ENCODE peak calls at places on chromosomes 7 and 10, in seven cellular contexts. One of them, this sample, is unnamed.

GRCh38 chr7:38105874-38106483 is 72.1 kb upstream of the STARD3NL start:
- DNase-seq in HFF-Myc: peak
- DNase-seq in lower lobe of right lung: no peak
- DNase-seq in fibroblast of villous mesenchyme: peak
- DNase-seq in BJ: no peak
- DNase-seq in osteoblast: no peak
- DNase-seq in CD8-positive, alpha-beta T cell: no peak
- DNase-seq in this sample: no peak

GRCh38 chr10:43855667-43856210 is 207.1 kb upstream of the ZNF32 start:
- DNase-seq in HFF-Myc: no peak
- DNase-seq in lower lobe of right lung: no peak
- DNase-seq in fibroblast of villous mesenchyme: peak
- DNase-seq in BJ: no peak
- DNase-seq in osteoblast: no peak
- DNase-seq in CD8-positive, alpha-beta T cell: peak
- DNase-seq in this sample: no peak

GRCh38 chr10:78215645-78216044 is 182.0 kb downstream of the RPS24 start:
- DNase-seq in HFF-Myc: no peak
- DNase-seq in lower lobe of right lung: no peak
- DNase-seq in fibroblast of villous mesenchyme: peak
- DNase-seq in BJ: peak
- DNase-seq in osteoblast: peak
- DNase-seq in CD8-positive, alpha-beta T cell: no peak
- DNase-seq in this sample: no peak

GRCh38 chr7:66306243-66306642 is 101.1 kb downstream of the TPST1 start:
- DNase-seq in HFF-Myc: no peak
- DNase-seq in lower lobe of right lung: no peak
- DNase-seq in fibroblast of villous mesenchyme: no peak
- DNase-seq in BJ: no peak
- DNase-seq in osteoblast: no peak
- DNase-seq in CD8-positive, alpha-beta T cell: no peak
- DNase-seq in this sample: no peak

GRCh38 chr7:150778014-150778737 is 22.0 kb downstream of the TMEM176B start:
- DNase-seq in HFF-Myc: no peak
- DNase-seq in lower lobe of right lung: no peak
- DNase-seq in fibroblast of villous mesenchyme: no peak
- DNase-seq in BJ: no peak
- DNase-seq in osteoblast: no peak
- DNase-seq in CD8-positive, alpha-beta T cell: no peak
- DNase-seq in this sample: no peak

GRCh38 chr10:15245530-15245929 is 77.0 kb upstream of the NMT2 start:
- DNase-seq in HFF-Myc: no peak
- DNase-seq in lower lobe of right lung: no peak
- DNase-seq in fibroblast of villous mesenchyme: peak
- DNase-seq in BJ: no peak
- DNase-seq in osteoblast: no peak
- DNase-seq in CD8-positive, alpha-beta T cell: peak
- DNase-seq in this sample: no peak

GRCh38 chr7:70791341-70791740 is 340.6 kb upstream of the GALNT17 start:
- DNase-seq in HFF-Myc: no peak
- DNase-seq in lower lobe of right lung: no peak
- DNase-seq in fibroblast of villous mesenchyme: no peak
- DNase-seq in BJ: no peak
- DNase-seq in osteoblast: no peak
- DNase-seq in CD8-positive, alpha-beta T cell: no peak
- DNase-seq in this sample: no peak

GRCh38 chr7:116740758-116741462 is 68.9 kb downstream of the MET start:
- DNase-seq in HFF-Myc: no peak
- DNase-seq in lower lobe of right lung: no peak
- DNase-seq in fibroblast of villous mesenchyme: no peak
- DNase-seq in BJ: no peak
- DNase-seq in osteoblast: no peak
- DNase-seq in CD8-positive, alpha-beta T cell: no peak
- DNase-seq in this sample: no peak

GRCh38 chr10:63829573-63830149 is 308.5 kb downstream of the REEP3 start:
- DNase-seq in HFF-Myc: no peak
- DNase-seq in lower lobe of right lung: no peak
- DNase-seq in fibroblast of villous mesenchyme: no peak
- DNase-seq in BJ: no peak
- DNase-seq in osteoblast: no peak
- DNase-seq in CD8-positive, alpha-beta T cell: no peak
- DNase-seq in this sample: no peak

GRCh38 chr10:29563420-29564035 is 71.2 kb downstream of the SVIL start:
- DNase-seq in HFF-Myc: no peak
- DNase-seq in lower lobe of right lung: no peak
- DNase-seq in fibroblast of villous mesenchyme: no peak
- DNase-seq in BJ: no peak
- DNase-seq in osteoblast: no peak
- DNase-seq in CD8-positive, alpha-beta T cell: no peak
- DNase-seq in this sample: no peak

GRCh38 chr7:2936301-2936700 is 92.2 kb upstream of the GNA12 start:
- DNase-seq in HFF-Myc: no peak
- DNase-seq in lower lobe of right lung: peak
- DNase-seq in fibroblast of villous mesenchyme: no peak
- DNase-seq in BJ: no peak
- DNase-seq in osteoblast: no peak
- DNase-seq in CD8-positive, alpha-beta T cell: no peak
- DNase-seq in this sample: no peak

GRCh38 chr10:71090330-71090729 is 122.0 kb upstream of the UNC5B start:
- DNase-seq in HFF-Myc: no peak
- DNase-seq in lower lobe of right lung: no peak
- DNase-seq in fibroblast of villous mesenchyme: no peak
- DNase-seq in BJ: no peak
- DNase-seq in osteoblast: no peak
- DNase-seq in CD8-positive, alpha-beta T cell: peak
- DNase-seq in this sample: no peak

GRCh38 chr10:97134202-97134601 is 51.6 kb downstream of the SLIT1 start:
- DNase-seq in HFF-Myc: no peak
- DNase-seq in lower lobe of right lung: no peak
- DNase-seq in fibroblast of villous mesenchyme: no peak
- DNase-seq in BJ: no peak
- DNase-seq in osteoblast: no peak
- DNase-seq in CD8-positive, alpha-beta T cell: no peak
- DNase-seq in this sample: no peak

GRCh38 chr7:114943530-114943929 is 21.6 kb downstream of the MDFIC start:
- DNase-seq in HFF-Myc: no peak
- DNase-seq in lower lobe of right lung: no peak
- DNase-seq in fibroblast of villous mesenchyme: no peak
- DNase-seq in BJ: no peak
- DNase-seq in osteoblast: peak
- DNase-seq in CD8-positive, alpha-beta T cell: no peak
- DNase-seq in this sample: no peak

GRCh38 chr10:580796-581195 is 108.7 kb downstream of the DIP2C start:
- DNase-seq in HFF-Myc: peak
- DNase-seq in lower lobe of right lung: no peak
- DNase-seq in fibroblast of villous mesenchyme: peak
- DNase-seq in BJ: peak
- DNase-seq in osteoblast: peak
- DNase-seq in CD8-positive, alpha-beta T cell: no peak
- DNase-seq in this sample: no peak

GRCh38 chr7:135178364-135178763 is 7.9 kb upstream of the CYREN start:
- DNase-seq in HFF-Myc: no peak
- DNase-seq in lower lobe of right lung: no peak
- DNase-seq in fibroblast of villous mesenchyme: no peak
- DNase-seq in BJ: no peak
- DNase-seq in osteoblast: no peak
- DNase-seq in CD8-positive, alpha-beta T cell: no peak
- DNase-seq in this sample: no peak

GRCh38 chr10:131149111-131149510 is 162.4 kb downstream of the TCERG1L start:
- DNase-seq in HFF-Myc: no peak
- DNase-seq in lower lobe of right lung: peak
- DNase-seq in fibroblast of villous mesenchyme: no peak
- DNase-seq in BJ: no peak
- DNase-seq in osteoblast: no peak
- DNase-seq in CD8-positive, alpha-beta T cell: no peak
- DNase-seq in this sample: no peak

GRCh38 chr7:113875224-113875623 is 43.6 kb downstream of the PPP1R3A start:
- DNase-seq in HFF-Myc: no peak
- DNase-seq in lower lobe of right lung: no peak
- DNase-seq in fibroblast of villous mesenchyme: no peak
- DNase-seq in BJ: no peak
- DNase-seq in osteoblast: no peak
- DNase-seq in CD8-positive, alpha-beta T cell: no peak
- DNase-seq in this sample: no peak

GRCh38 chr10:77120012-77120411 is 517.6 kb downstream of the KCNMA1 start:
- DNase-seq in HFF-Myc: no peak
- DNase-seq in lower lobe of right lung: no peak
- DNase-seq in fibroblast of villous mesenchyme: no peak
- DNase-seq in BJ: no peak
- DNase-seq in osteoblast: no peak
- DNase-seq in CD8-positive, alpha-beta T cell: no peak
- DNase-seq in this sample: no peak

GRCh38 chr10:19966751-19967150 is 150.5 kb downstream of the PLXDC2 start:
- DNase-seq in HFF-Myc: no peak
- DNase-seq in lower lobe of right lung: no peak
- DNase-seq in fibroblast of villous mesenchyme: peak
- DNase-seq in BJ: no peak
- DNase-seq in osteoblast: no peak
- DNase-seq in CD8-positive, alpha-beta T cell: no peak
- DNase-seq in this sample: no peak

GRCh38 chr10:125721035-125721434 is 1.5 kb downstream of the EDRF1 start:
- DNase-seq in HFF-Myc: no peak
- DNase-seq in lower lobe of right lung: no peak
- DNase-seq in fibroblast of villous mesenchyme: no peak
- DNase-seq in BJ: no peak
- DNase-seq in osteoblast: no peak
- DNase-seq in CD8-positive, alpha-beta T cell: no peak
- DNase-seq in this sample: no peak

GRCh38 chr7:155000795-155001194 is 2.1 kb downstream of the PAXIP1 start:
- DNase-seq in HFF-Myc: no peak
- DNase-seq in lower lobe of right lung: no peak
- DNase-seq in fibroblast of villous mesenchyme: no peak
- DNase-seq in BJ: no peak
- DNase-seq in osteoblast: no peak
- DNase-seq in CD8-positive, alpha-beta T cell: no peak
- DNase-seq in this sample: no peak

GRCh38 chr10:127890935-127891334 is 1.8 kb downstream of the CLRN3 start:
- DNase-seq in HFF-Myc: no peak
- DNase-seq in lower lobe of right lung: no peak
- DNase-seq in fibroblast of villous mesenchyme: no peak
- DNase-seq in BJ: no peak
- DNase-seq in osteoblast: no peak
- DNase-seq in CD8-positive, alpha-beta T cell: no peak
- DNase-seq in this sample: no peak

GRCh38 chr10:121988361-121989324 is at the start of gene TACC2:
- DNase-seq in HFF-Myc: no peak
- DNase-seq in lower lobe of right lung: peak
- DNase-seq in fibroblast of villous mesenchyme: no peak
- DNase-seq in BJ: no peak
- DNase-seq in osteoblast: no peak
- DNase-seq in CD8-positive, alpha-beta T cell: no peak
- DNase-seq in this sample: no peak

GRCh38 chr10:91589656-91590035 is 43.2 kb downstream of the PPP1R3C start:
- DNase-seq in HFF-Myc: no peak
- DNase-seq in lower lobe of right lung: no peak
- DNase-seq in fibroblast of villous mesenchyme: no peak
- DNase-seq in BJ: no peak
- DNase-seq in osteoblast: no peak
- DNase-seq in CD8-positive, alpha-beta T cell: no peak
- DNase-seq in this sample: no peak
- TF ChIP-seq CTCF in HFF-Myc: no peak
- TF ChIP-seq CTCF in lower lobe of right lung: no peak
- TF ChIP-seq CTCF in fibroblast of villous mesenchyme: no peak
- TF ChIP-seq CTCF in BJ: no peak
- TF ChIP-seq CTCF in osteoblast: no peak
- TF ChIP-seq CTCF in CD8-positive, alpha-beta T cell: no peak
- TF ChIP-seq CTCF in this sample: no peak

DNA sequence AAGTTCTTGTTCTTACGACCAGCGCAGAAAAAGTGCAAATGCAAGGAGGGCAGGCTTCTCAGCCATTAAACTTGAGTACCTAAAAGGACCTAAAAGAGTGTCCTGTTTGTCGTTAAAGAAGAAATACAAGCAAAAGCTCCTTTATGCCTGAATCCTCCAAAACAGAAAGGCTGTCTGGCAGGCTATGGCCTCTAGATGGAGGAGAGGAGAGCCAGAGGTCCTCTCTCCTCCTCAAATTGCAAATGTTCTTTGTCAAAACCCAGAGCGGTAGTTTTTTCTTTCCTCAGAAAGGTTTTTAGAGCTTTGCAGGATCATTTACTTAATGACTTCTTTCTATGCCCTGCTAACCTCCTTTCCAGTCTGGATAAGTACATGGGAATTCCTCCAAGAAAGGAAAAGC is 1.9 kb upstream of the SORCS1 start:
- DNase-seq in HFF-Myc: no peak
- DNase-seq in lower lobe of right lung: no peak
- DNase-seq in fibroblast of villous mesenchyme: no peak
- DNase-seq in BJ: no peak
- DNase-seq in osteoblast: no peak
- DNase-seq in CD8-positive, alpha-beta T cell: no peak
- DNase-seq in this sample: no peak
- TF ChIP-seq CTCF in HFF-Myc: no peak
- TF ChIP-seq CTCF in lower lobe of right lung: no peak
- TF ChIP-seq CTCF in fibroblast of villous mesenchyme: no peak
- TF ChIP-seq CTCF in BJ: no peak
- TF ChIP-seq CTCF in osteoblast: no peak
- TF ChIP-seq CTCF in CD8-positive, alpha-beta T cell: no peak
- TF ChIP-seq CTCF in this sample: no peak

GRCh38 chr10:62231805-62232204 is 36.8 kb downstream of the RTKN2 start:
- DNase-seq in HFF-Myc: no peak
- DNase-seq in lower lobe of right lung: no peak
- DNase-seq in fibroblast of villous mesenchyme: no peak
- DNase-seq in BJ: no peak
- DNase-seq in osteoblast: no peak
- DNase-seq in CD8-positive, alpha-beta T cell: no peak
- DNase-seq in this sample: no peak
- TF ChIP-seq CTCF in HFF-Myc: no peak
- TF ChIP-seq CTCF in lower lobe of right lung: no peak
- TF ChIP-seq CTCF in fibroblast of villous mesenchyme: no peak
- TF ChIP-seq CTCF in BJ: no peak
- TF ChIP-seq CTCF in osteoblast: no peak
- TF ChIP-seq CTCF in CD8-positive, alpha-beta T cell: no peak
- TF ChIP-seq CTCF in this sample: no peak

GRCh38 chr7:95718556-95719410 is 53.6 kb upstream of the DYNC1I1 start:
- DNase-seq in HFF-Myc: no peak
- DNase-seq in lower lobe of right lung: no peak
- DNase-seq in fibroblast of villous mesenchyme: peak
- DNase-seq in BJ: no peak
- DNase-seq in osteoblast: no peak
- DNase-seq in CD8-positive, alpha-beta T cell: no peak
- DNase-seq in this sample: no peak
- TF ChIP-seq CTCF in HFF-Myc: no peak
- TF ChIP-seq CTCF in lower lobe of right lung: peak
- TF ChIP-seq CTCF in fibroblast of villous mesenchyme: peak
- TF ChIP-seq CTCF in BJ: peak
- TF ChIP-seq CTCF in osteoblast: peak
- TF ChIP-seq CTCF in CD8-positive, alpha-beta T cell: no peak
- TF ChIP-seq CTCF in this sample: peak

DNA sequence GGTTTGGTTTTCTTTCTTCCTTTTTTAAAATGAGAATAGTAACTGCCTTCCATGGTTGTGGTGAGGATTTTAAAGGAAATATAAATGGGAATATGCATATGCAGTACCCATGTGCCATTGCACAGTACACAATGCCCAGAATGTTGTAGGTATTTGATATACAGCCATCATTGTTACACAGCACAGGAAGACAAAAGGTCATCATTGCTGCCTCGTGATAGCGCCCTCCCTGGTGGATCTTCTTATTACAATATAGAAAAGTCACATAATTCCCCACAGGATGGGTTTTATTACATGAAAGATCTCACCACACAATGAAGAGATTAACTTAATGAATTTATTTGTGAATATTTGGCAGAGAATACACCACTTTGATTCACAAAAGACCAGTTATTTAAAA is 76.5 kb downstream of the PPP1R17 start:
- DNase-seq in HFF-Myc: no peak
- DNase-seq in lower lobe of right lung: no peak
- DNase-seq in fibroblast of villous mesenchyme: no peak
- DNase-seq in BJ: no peak
- DNase-seq in osteoblast: no peak
- DNase-seq in CD8-positive, alpha-beta T cell: no peak
- DNase-seq in this sample: no peak
- TF ChIP-seq CTCF in HFF-Myc: peak
- TF ChIP-seq CTCF in lower lobe of right lung: no peak
- TF ChIP-seq CTCF in fibroblast of villous mesenchyme: no peak
- TF ChIP-seq CTCF in BJ: peak
- TF ChIP-seq CTCF in osteoblast: peak
- TF ChIP-seq CTCF in CD8-positive, alpha-beta T cell: no peak
- TF ChIP-seq CTCF in this sample: peak

This sample was measured in D721Med.